ENCODE peak calls at places on chromosome 21, in four cellular contexts. One of them, this sample, is unnamed.

GRCh38 chr21:34891610-34891943 is 157.5 kb downstream of the RUNX1 start:
- DNase-seq in neural progenitor cell: no peak
- DNase-seq in heart right ventricle: no peak
- DNase-seq in RWPE1: no peak
- DNase-seq in this sample: no peak

GRCh38 chr21:35672313-35672712 is 388.0 kb downstream of the SETD4 start:
- DNase-seq in heart right ventricle: no peak
- DNase-seq in neural progenitor cell: no peak
- DNase-seq in RWPE1: no peak
- DNase-seq in this sample: no peak

GRCh38 chr21:41648591-41649031 is 118.2 kb downstream of the RIPK4 start:
- DNase-seq in heart right ventricle: no peak
- DNase-seq in RWPE1: peak; percentile 73
- DNase-seq in neural progenitor cell: no peak
- DNase-seq in this sample: no peak

GRCh38 chr21:15809818-15810217 is 80.0 kb downstream of the USP25 start:
- DNase-seq in heart right ventricle: no peak
- DNase-seq in RWPE1: no peak
- DNase-seq in neural progenitor cell: no peak
- DNase-seq in this sample: no peak

GRCh38 chr21:42061866-42062542 is 9.1 kb upstream of the UMODL1 start:
- DNase-seq in neural progenitor cell: peak; percentile 27
- DNase-seq in RWPE1: no peak
- DNase-seq in heart right ventricle: no peak
- DNase-seq in this sample: no peak

GRCh38 chr21:46518983-46519583 is 60.4 kb downstream of the DIP2A start:
- DNase-seq in RWPE1: no peak
- DNase-seq in neural progenitor cell: no peak
- DNase-seq in heart right ventricle: no peak
- DNase-seq in this sample: no peak

GRCh38 chr21:42093991-42094417 is 22.9 kb downstream of the UMODL1 start:
- DNase-seq in neural progenitor cell: no peak
- DNase-seq in heart right ventricle: no peak
- DNase-seq in RWPE1: peak; percentile 90
- DNase-seq in this sample: no peak

GRCh38 chr21:27300770-27301169 is 333.9 kb upstream of the ADAMTS5 start:
- DNase-seq in neural progenitor cell: no peak
- DNase-seq in RWPE1: no peak
- DNase-seq in heart right ventricle: no peak
- DNase-seq in this sample: no peak

GRCh38 chr21:36004441-36004840 is 55.9 kb downstream of the SETD4 start:
- DNase-seq in neural progenitor cell: no peak
- DNase-seq in heart right ventricle: no peak
- DNase-seq in RWPE1: no peak
- DNase-seq in this sample: no peak

GRCh38 chr21:36551731-36552457 is 72.0 kb upstream of the CLDN14 start:
- DNase-seq in RWPE1: no peak
- DNase-seq in neural progenitor cell: no peak
- DNase-seq in heart right ventricle: no peak
- DNase-seq in this sample: no peak

GRCh38 chr21:34762761-34763160 is 94.0 kb downstream of the CLIC6 start:
- DNase-seq in RWPE1: no peak
- DNase-seq in neural progenitor cell: no peak
- DNase-seq in heart right ventricle: no peak
- DNase-seq in this sample: no peak

GRCh38 chr21:15904389-15904788 is 174.6 kb downstream of the USP25 start:
- DNase-seq in heart right ventricle: no peak
- DNase-seq in neural progenitor cell: no peak
- DNase-seq in RWPE1: no peak
- DNase-seq in this sample: no peak

GRCh38 chr21:45979141-45979631 is 2.4 kb upstream of the COL6A1 start:
- DNase-seq in neural progenitor cell: no peak
- DNase-seq in RWPE1: no peak
- DNase-seq in heart right ventricle: peak; percentile 16
- DNase-seq in this sample: peak; percentile 36

GRCh38 chr21:22536511-22536910 is 1538.3 kb downstream of the NCAM2 start:
- DNase-seq in neural progenitor cell: no peak
- DNase-seq in RWPE1: peak; percentile 42
- DNase-seq in heart right ventricle: no peak
- DNase-seq in this sample: no peak

GRCh38 chr21:21247441-21247840 is 249.2 kb downstream of the NCAM2 start:
- DNase-seq in RWPE1: peak; percentile 11
- DNase-seq in neural progenitor cell: no peak
- DNase-seq in heart right ventricle: no peak
- DNase-seq in this sample: no peak

GRCh38 chr21:35217504-35218060 is 168.5 kb upstream of the RUNX1 start:
- DNase-seq in RWPE1: peak; percentile 89
- DNase-seq in heart right ventricle: no peak
- DNase-seq in neural progenitor cell: no peak
- DNase-seq in this sample: peak; percentile 85

GRCh38 chr21:42227909-42228708 is 9.2 kb downstream of the ABCG1 start:
- DNase-seq in heart right ventricle: peak; percentile 90
- DNase-seq in RWPE1: peak; percentile 96
- DNase-seq in neural progenitor cell: peak; percentile 29
- DNase-seq in this sample: peak; percentile 73

GRCh38 chr21:42677339-42678117 is 24.1 kb downstream of the PDE9A start:
- DNase-seq in heart right ventricle: no peak
- DNase-seq in neural progenitor cell: no peak
- DNase-seq in RWPE1: no peak
- DNase-seq in this sample: no peak

GRCh38 chr21:33386222-33386784 is 16.9 kb upstream of the IFNGR2 start:
- DNase-seq in heart right ventricle: no peak
- DNase-seq in RWPE1: no peak
- DNase-seq in neural progenitor cell: peak; percentile 9
- DNase-seq in this sample: no peak
- TF ChIP-seq CTCF in heart right ventricle: no peak
- TF ChIP-seq CTCF in RWPE1: no peak
- TF ChIP-seq CTCF in neural progenitor cell: peak; percentile 47
- TF ChIP-seq CTCF in this sample: no peak

GRCh38 chr21:30831194-30831765 is 1.7 kb upstream of the KRTAP7-1 start:
- DNase-seq in neural progenitor cell: peak; percentile 59
- DNase-seq in RWPE1: no peak
- DNase-seq in heart right ventricle: no peak
- DNase-seq in this sample: peak; percentile 17
- TF ChIP-seq CTCF in neural progenitor cell: peak; percentile 75
- TF ChIP-seq CTCF in RWPE1: no peak
- TF ChIP-seq CTCF in heart right ventricle: peak; percentile 52
- TF ChIP-seq CTCF in this sample: peak; percentile 59

GRCh38 chr21:14453339-14453738 is 70.4 kb upstream of the HSPA13 start:
- DNase-seq in RWPE1: no peak
- DNase-seq in heart right ventricle: no peak
- DNase-seq in neural progenitor cell: no peak
- DNase-seq in this sample: no peak

GRCh38 chr21:14452842-14453241 is 69.9 kb upstream of the HSPA13 start:
- DNase-seq in heart right ventricle: no peak
- DNase-seq in RWPE1: no peak
- DNase-seq in neural progenitor cell: no peak
- DNase-seq in this sample: no peak

GRCh38 chr21:14453964-14454641 is 71.2 kb upstream of the HSPA13 start:
- DNase-seq in neural progenitor cell: peak; percentile 1
- DNase-seq in RWPE1: no peak
- DNase-seq in heart right ventricle: no peak
- DNase-seq in this sample: peak; percentile 23

GRCh38 chr21:14454642-14455009 is 71.7 kb upstream of the HSPA13 start:
- DNase-seq in heart right ventricle: no peak
- DNase-seq in RWPE1: no peak
- DNase-seq in neural progenitor cell: no peak
- DNase-seq in this sample: no peak

DNA sequence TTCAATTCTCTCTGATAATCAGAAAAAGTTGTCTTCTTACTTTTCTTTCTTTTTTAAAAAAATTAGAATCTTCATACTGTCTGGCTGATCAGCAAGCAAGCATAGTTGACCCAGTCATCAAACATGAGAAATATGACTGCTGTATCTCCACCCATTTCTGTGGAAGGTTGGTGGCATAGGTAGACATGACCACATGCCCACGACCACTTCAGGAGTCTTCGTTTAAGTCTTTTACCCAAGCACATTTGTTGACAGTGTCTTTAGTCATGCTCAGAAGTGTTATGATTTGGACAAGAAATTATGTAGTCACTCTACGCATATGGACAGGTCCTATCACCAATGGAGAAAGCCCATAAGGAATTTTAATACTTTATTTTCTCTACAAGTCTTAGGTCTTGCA is 74.8 kb upstream of the HSPA13 start:
- DNase-seq in heart right ventricle: no peak
- DNase-seq in RWPE1: no peak
- DNase-seq in neural progenitor cell: no peak
- DNase-seq in this sample: no peak
- TF ChIP-seq CTCF in heart right ventricle: no peak
- TF ChIP-seq CTCF in RWPE1: no peak
- TF ChIP-seq CTCF in neural progenitor cell: no peak
- TF ChIP-seq CTCF in this sample: no peak

GRCh38 chr21:44708213-44708865 is 3.0 kb downstream of the TSPEAR start:
- DNase-seq in RWPE1: no peak
- DNase-seq in neural progenitor cell: peak; percentile 47
- DNase-seq in heart right ventricle: no peak
- DNase-seq in this sample: no peak
- TF ChIP-seq CTCF in RWPE1: no peak
- TF ChIP-seq CTCF in neural progenitor cell: no peak
- TF ChIP-seq CTCF in heart right ventricle: no peak
- TF ChIP-seq CTCF in this sample: no peak

DNA sequence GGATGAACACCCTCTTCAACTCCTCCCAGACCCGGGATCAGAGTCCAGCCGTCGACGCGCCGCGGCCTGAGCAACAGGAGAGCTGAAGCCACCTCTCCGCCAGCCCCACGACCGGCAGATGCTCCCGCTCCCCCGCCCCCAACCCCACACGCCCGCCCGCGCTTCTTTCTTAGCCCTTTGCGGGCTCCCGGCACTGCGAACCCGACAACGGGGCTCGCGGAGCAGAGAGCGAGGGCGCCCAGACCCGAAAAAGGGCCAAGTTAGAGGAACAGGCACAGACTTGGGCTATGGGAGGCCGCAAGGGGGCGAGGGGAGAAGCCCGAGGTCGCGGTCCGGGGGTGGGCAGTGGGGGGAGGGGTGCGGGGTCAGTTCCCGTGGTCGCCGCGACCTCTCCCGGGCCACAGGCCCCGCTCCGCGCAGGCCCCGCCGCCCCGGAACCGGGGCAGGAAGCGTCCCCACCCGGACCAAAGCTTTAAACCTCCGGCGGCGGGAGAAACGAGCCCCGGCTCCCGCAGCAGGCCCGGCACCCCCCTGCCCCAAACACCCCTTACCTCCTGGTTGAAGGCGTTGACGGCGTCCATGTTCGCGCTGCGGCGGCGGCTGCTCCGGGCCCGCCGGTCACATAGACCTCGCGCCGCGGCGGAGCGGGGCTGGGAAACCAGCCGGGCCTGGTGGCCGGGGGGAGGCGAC is 661 bp downstream of the SCAF4 start:
- DNase-seq in RWPE1: peak; percentile 26
- DNase-seq in heart right ventricle: peak; percentile 40
- DNase-seq in neural progenitor cell: peak; percentile 76
- DNase-seq in this sample: peak; percentile 63
- TF ChIP-seq CTCF in RWPE1: no peak
- TF ChIP-seq CTCF in heart right ventricle: no peak
- TF ChIP-seq CTCF in neural progenitor cell: peak; percentile 52
- TF ChIP-seq CTCF in this sample: no peak

DNA sequence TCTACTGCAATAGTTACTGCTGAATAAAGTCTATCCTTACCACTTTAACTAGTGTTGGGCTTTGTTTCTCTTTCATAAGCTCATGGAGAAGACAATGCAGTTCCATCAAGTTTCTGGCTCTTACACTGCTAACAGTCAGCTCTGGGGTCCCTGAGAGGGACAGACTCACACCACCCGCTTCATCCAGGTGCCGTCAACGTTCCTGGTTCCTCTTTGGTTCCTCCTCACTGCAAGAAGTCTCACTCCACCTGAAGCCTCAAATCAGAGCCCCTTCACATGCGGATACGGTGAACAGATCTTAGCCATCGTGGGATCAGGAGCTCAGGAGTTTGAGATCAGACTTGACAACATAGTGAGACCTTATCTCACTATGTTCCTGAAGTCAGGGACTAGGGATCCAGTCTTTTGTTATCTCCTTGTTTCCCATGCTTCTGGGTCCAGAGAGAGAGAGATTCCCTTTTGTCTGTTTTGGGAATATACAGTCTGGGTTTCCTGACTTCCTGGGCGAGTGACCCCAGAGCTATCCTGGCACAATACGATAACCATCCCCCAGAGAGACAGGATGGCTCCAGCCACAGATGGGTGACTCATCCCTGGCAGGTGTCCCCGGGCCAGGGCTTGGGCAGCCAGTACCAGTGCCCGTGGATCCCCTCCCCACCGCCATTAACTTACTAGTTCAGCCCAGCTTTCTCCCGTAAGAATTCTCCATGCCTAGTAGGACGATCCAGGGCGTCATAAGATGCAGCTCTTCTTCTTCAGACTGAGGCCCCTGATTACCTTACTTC is 14.3 kb upstream of the PCP4 start:
- DNase-seq in neural progenitor cell: no peak
- DNase-seq in RWPE1: no peak
- DNase-seq in heart right ventricle: no peak
- DNase-seq in this sample: no peak
- TF ChIP-seq CTCF in neural progenitor cell: no peak
- TF ChIP-seq CTCF in RWPE1: no peak
- TF ChIP-seq CTCF in heart right ventricle: no peak
- TF ChIP-seq CTCF in this sample: no peak